ENCODE peak calls at places on chromosome 12, in seven cellular contexts. F is tibial nerve, P is A549, Z is right atrium auricular region, Q is colonic mucosa, O is fibroblast of lung, T is heart right ventricle. U is an unnamed sample.

GRCh38 chr12:108399514-108399913 is 60.4 kb upstream of the CMKLR1 start:
- DNase-seq in F (peak), Q (no peak), Z (no peak), P (no peak), O (no peak), T (peak), U (no peak)

GRCh38 chr12:6949063-6949594 is 2.0 kb upstream of the PTPN6 start:
- DNase-seq in P (no peak), Z (no peak), O (no peak), F (no peak), Q (no peak), T (no peak), U (no peak)

GRCh38 chr12:30134229-30134628 is 350.5 kb upstream of the TMTC1 start:
- DNase-seq in T (no peak), P (peak), Q (no peak), F (no peak), O (no peak), Z (no peak), U (no peak)

GRCh38 chr12:107394693-107395092 is 290.9 kb upstream of the PWP1 start:
- DNase-seq in Z (no peak), F (no peak), Q (no peak), T (no peak), O (no peak), P (no peak), U (no peak)

GRCh38 chr12:51819851-51820720 is 28.4 kb downstream of the FIGNL2 start:
- DNase-seq in F (no peak), T (no peak), Z (no peak), O (peak), P (peak), Q (peak), U (peak)

GRCh38 chr12:8156845-8157244 is at the start of gene ZNF705A:
- DNase-seq in T (no peak), P (peak), Q (no peak), Z (no peak), F (no peak), O (peak), U (no peak)

GRCh38 chr12:6767301-6767591 is 1.1 kb downstream of the PTMS start:
- DNase-seq in T (no peak), O (no peak), Z (no peak), F (no peak), P (no peak), Q (peak), U (no peak)

GRCh38 chr12:128986957-128987356 is 133.7 kb downstream of the GLT1D1 start:
- DNase-seq in Q (no peak), O (no peak), T (no peak), F (no peak), Z (no peak), P (no peak), U (no peak)

GRCh38 chr12:104526320-104526719 is 69.6 kb downstream of the CHST11 start:
- DNase-seq in Z (no peak), T (no peak), O (no peak), P (no peak), Q (no peak), F (no peak), U (no peak)

GRCh38 chr12:101230547-101230946 is 20.5 kb upstream of the SLC5A8 start:
- DNase-seq in O (peak), T (no peak), P (no peak), F (no peak), Q (no peak), Z (no peak), U (no peak)

GRCh38 chr12:116381240-116381743 is 103.8 kb upstream of the MED13L start:
- DNase-seq in T (no peak), O (no peak), Z (no peak), Q (no peak), P (no peak), F (no peak), U (no peak)

GRCh38 chr12:70628701-70629480 is 8.3 kb downstream of the PTPRB start:
- DNase-seq in T (no peak), O (peak), F (no peak), Q (no peak), P (no peak), Z (no peak), U (no peak)

GRCh38 chr12:7151532-7151931 is 21.4 kb downstream of the CLSTN3 start:
- DNase-seq in F (peak), P (no peak), Q (no peak), T (no peak), Z (peak), O (no peak), U (no peak)

GRCh38 chr12:131897276-131897675 is 2.9 kb downstream of the ULK1 start:
- DNase-seq in Z (no peak), O (no peak), F (no peak), T (peak), P (no peak), Q (no peak), U (no peak)
- H3K27ac ChIP-seq in Z (peak), O (no peak), F (peak), T (peak), P (peak), Q (peak), U (no peak)

GRCh38 chr12:130705174-130705880 is 10.8 kb downstream of the RIMBP2 start:
- DNase-seq in P (no peak), Q (no peak), O (no peak), Z (no peak), T (no peak), F (no peak), U (no peak)

GRCh38 chr12:130708648-130709047 is 7.5 kb downstream of the RIMBP2 start:
- DNase-seq in T (no peak), O (no peak), Q (no peak), P (no peak), F (no peak), Z (no peak), U (no peak)

GRCh38 chr12:130706311-130706710 is 9.8 kb downstream of the RIMBP2 start:
- DNase-seq in F (no peak), Q (no peak), Z (no peak), O (no peak), P (no peak), T (no peak), U (no peak)

GRCh38 chr12:130707571-130707891 is 8.6 kb downstream of the RIMBP2 start:
- DNase-seq in P (no peak), Q (no peak), O (no peak), T (no peak), Z (no peak), F (no peak), U (no peak)

DNA sequence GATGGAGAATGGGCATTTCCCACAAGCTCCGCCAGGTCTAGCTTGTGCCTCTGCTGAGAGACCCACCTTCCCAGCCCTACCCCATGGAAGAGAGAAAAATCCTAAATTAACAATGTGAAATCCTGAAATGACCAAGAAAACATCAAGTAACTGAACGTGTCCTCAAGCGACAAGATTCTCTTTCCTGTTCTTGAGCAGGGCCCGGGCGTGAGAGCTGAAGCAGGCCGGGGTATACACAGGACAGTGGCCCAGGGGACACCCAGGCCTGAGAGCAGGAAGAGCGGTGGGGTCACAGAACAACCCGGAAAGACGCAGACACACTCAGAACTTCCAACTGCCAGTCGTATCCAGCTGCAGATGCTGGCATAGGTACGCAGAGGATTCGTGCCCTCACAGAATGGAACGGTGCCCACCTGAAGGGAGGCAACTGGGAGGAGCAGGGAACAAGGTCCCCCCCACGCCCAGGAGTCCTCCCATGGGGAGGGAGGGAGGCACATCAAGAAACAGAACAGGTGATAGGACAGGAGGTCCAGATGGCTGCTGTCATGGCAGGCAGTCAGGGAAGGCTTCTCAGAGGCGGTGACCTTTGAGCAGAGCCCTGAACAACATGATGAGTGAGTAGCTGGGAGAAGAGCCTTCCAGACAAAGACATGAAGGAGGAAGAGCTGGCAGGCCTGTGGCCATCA is 9.1 kb downstream of the RIMBP2 start:
- DNase-seq in Q (no peak), T (no peak), F (no peak), O (no peak), P (no peak), Z (no peak), U (no peak)
- TF ChIP-seq CTCF in Q (no peak), T (no peak), F (no peak), O (no peak), P (no peak), Z (no peak), U (no peak)

DNA sequence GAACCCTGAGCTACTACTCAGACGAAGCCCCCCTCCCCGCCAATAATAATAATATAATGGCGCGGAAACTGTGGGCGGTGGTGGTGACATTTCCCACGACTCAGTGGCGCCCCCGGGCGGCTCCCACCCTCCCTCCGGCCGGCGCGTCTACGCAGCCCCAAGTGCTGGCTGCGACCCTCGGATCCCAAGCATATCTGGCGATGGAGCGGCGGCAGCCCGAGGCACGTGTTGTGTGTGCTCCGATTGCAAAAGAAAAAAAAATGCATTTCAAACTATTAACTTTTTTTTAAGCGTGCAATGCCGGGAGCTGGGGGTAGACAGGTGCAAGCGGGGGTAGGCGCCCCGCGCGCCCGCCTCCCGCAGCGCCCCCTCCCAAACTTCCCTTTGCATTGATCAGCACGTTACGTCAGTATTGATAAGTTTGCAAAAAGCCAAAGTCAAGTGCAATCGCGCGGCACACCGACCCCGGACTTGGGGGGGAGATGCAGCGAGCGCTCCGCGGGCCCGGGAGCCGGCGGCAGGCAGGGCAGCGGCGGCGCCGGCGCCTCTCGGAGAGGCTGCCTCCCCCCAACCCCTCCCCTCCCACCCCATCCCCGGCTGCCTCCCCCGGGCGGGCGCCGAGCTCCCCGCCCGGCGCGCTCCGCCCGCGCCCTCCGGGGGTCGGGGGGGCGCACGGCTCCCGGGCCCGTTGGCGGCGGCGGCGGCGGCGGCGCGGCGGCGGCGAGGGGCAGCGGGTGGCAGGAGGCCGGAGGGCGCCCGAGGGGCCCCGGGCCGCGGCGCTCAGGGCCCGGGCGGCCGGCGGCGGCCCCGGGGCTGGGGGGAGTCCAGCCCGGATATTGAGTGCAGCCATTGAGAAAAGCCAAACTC is 113.1 kb upstream of the MYL2 start:
- DNase-seq in P (no peak), Q (no peak), Z (no peak), T (no peak), O (no peak), F (no peak), U (no peak)
- H3K27ac ChIP-seq in P (peak), Q (no peak), Z (no peak), T (no peak), O (no peak), F (no peak), U (no peak)

GRCh38 chr12:94074216-94074969 is 74.0 kb upstream of the PLXNC1 start:
- DNase-seq in F (peak), Q (no peak), T (peak), P (no peak), Z (peak), O (peak), U (no peak)

GRCh38 chr12:94073441-94074051 is 74.8 kb upstream of the PLXNC1 start:
- DNase-seq in Z (peak), F (no peak), Q (no peak), P (no peak), T (peak), O (no peak), U (no peak)

GRCh38 chr12:94077209-94077608 is 71.2 kb upstream of the PLXNC1 start:
- DNase-seq in P (no peak), Q (no peak), T (no peak), O (no peak), F (no peak), Z (no peak), U (no peak)

GRCh38 chr12:94078138-94078723 is 70.1 kb upstream of the PLXNC1 start:
- DNase-seq in Z (no peak), O (no peak), T (no peak), P (no peak), F (no peak), Q (no peak), U (no peak)

DNA sequence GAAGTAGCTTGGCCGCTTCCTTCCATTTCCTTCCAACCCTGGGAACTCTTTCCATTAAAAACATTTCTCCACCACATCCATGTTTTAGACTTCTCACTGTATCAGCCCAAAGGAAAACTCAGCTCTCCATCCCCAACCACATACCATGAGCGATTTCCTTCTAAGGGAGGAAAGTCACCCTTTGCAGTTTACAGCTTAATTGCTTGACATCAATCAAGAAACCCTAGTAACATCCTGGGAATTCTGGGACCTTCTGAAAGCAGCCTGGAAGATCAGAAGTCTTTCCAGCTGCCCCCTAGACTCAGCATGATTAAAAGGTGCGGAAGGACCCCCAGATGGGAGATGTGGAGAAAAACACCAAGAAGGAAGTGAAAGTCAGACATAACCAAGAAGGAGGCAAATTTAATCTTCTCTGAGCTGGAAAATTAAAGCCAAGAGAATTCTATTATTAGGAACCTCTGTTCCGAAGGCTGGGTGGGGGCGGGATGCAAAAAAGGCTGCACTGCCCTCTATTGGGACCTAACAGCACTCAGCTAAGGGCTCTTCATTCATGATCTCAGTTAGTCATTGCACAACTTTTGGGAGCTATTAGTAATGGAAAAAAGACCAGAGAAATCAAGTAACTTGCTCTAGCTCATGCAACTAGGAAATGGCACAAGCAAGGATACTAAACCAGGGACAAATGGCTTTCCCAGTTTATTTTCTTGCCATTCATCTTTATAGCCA is 73.2 kb upstream of the PLXNC1 start:
- DNase-seq in P (peak), T (peak), O (peak), Z (peak), Q (peak), F (peak), U (no peak)
- TF ChIP-seq CTCF in P (peak), T (peak), O (peak), Z (peak), Q (no peak), F (peak), U (peak)

GRCh38 chr12:13206560-13206897 is 10.0 kb downstream of the EMP1 start:
- DNase-seq in Z (no peak), Q (no peak), T (no peak), P (no peak), F (no peak), O (no peak), U (no peak)
- H3K27ac ChIP-seq in Z (no peak), Q (no peak), T (peak), P (peak), F (no peak), O (peak), U (no peak)

GRCh38 chr12:28537474-28537873 is 347.2 kb downstream of the CCDC91 start:
- DNase-seq in T (no peak), F (no peak), P (no peak), O (no peak), Z (no peak), Q (no peak), U (no peak)

GRCh38 chr12:28540324-28540714 is 350.1 kb downstream of the CCDC91 start:
- DNase-seq in T (no peak), Z (no peak), Q (no peak), P (no peak), F (no peak), O (peak), U (no peak)

GRCh38 chr12:28535216-28535615 is 345.0 kb downstream of the CCDC91 start:
- DNase-seq in T (no peak), P (no peak), O (peak), F (no peak), Z (no peak), Q (no peak), U (no peak)

GRCh38 chr12:28539691-28540323 is 349.6 kb downstream of the CCDC91 start:
- DNase-seq in F (no peak), Z (no peak), Q (no peak), P (no peak), O (no peak), T (no peak), U (no peak)

GRCh38 chr12:28536088-28536487 is 345.8 kb downstream of the CCDC91 start:
- DNase-seq in P (no peak), Q (no peak), Z (no peak), F (no peak), O (peak), T (no peak), U (no peak)
- TF ChIP-seq CTCF in P (no peak), Q (no peak), Z (no peak), F (no peak), O (no peak), T (no peak), U (no peak)

DNA sequence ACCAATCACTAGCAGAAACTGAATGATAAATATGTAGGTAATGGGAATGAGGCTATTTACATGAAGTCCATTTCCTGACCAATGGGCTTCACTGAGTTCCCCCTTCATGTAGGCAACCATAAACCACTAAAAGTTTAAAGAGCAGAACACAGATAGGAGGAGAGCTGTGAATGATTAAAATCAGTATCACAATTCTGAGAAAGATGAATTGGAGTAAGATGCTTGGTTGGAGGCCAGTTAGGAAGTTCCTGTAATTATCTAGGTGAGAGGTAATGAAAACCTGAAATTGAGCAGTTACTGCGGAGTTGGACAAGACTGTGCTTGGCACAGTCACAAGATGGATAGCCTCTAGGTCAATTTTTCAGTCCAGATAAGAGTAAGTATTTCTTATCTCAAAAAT is 56.6 kb downstream of the GALNT4 start:
- DNase-seq in Q (no peak), P (no peak), Z (no peak), T (no peak), F (no peak), O (no peak), U (no peak)
- H3K27ac ChIP-seq in Q (no peak), P (no peak), Z (no peak), T (no peak), F (no peak), O (no peak), U (no peak)

GRCh38 chr12:76055393-76055792 is 23.8 kb upstream of the PHLDA1 start:
- DNase-seq in O (no peak), F (no peak), P (no peak), Q (no peak), Z (no peak), T (no peak), U (no peak)
- TF ChIP-seq CTCF in O (no peak), F (no peak), P (no peak), Q (no peak), Z (no peak), T (no peak), U (no peak)

U was measured in CD4-positive, alpha-beta T cell.